ENCODE peak calls at places on chromosomes 11 and 22, in five cellular contexts. G is GM12878, W is H1, N is K562, U is HepG2. R is an unnamed sample.

GRCh38 chr11:2529636-2530035 is 84.8 kb downstream of the KCNQ1 start:
- DNase-seq in G (no peak), W (no peak), N (no peak), U (no peak), R (no peak)

GRCh38 chr22:40345271-40345670 is 1.0 kb upstream of the ADSL start:
- DNase-seq in G (no peak), W (no peak), N (no peak), U (no peak), R (no peak)

GRCh38 chr22:40111451-40111850 is 66.3 kb upstream of the TNRC6B start:
- DNase-seq in G (no peak), W (no peak), N (no peak), U (no peak), R (no peak)

GRCh38 chr22:27032121-27032761 is 374.9 kb downstream of the MIAT start:
- DNase-seq in G (no peak), W (peak; percentile 81), N (peak; percentile 5), U (no peak), R (peak; percentile 87)

GRCh38 chr22:18987765-18988164 is 51.7 kb upstream of the PRODH start:
- DNase-seq in G (no peak), W (peak; percentile 78), N (peak; percentile 92), U (peak; percentile 32), R (peak; percentile 87)

GRCh38 chr11:3008746-3009336 is 16.7 kb upstream of the NAP1L4 start:
- DNase-seq in G (no peak), W (no peak), N (no peak), U (no peak), R (no peak)

GRCh38 chr22:46776876-46777608 is 14.6 kb downstream of the TBC1D22A start:
- DNase-seq in G (no peak), W (no peak), N (no peak), U (no peak), R (no peak)

GRCh38 chr22:47120399-47120798 is 357.9 kb downstream of the TBC1D22A start:
- DNase-seq in G (no peak), W (no peak), N (no peak), U (no peak), R (no peak)

GRCh38 chr22:25650834-25651233 is 86.4 kb downstream of the GRK3 start:
- DNase-seq in G (peak; percentile 24), W (no peak), N (no peak), U (no peak), R (no peak)

GRCh38 chr11:16395601-16396000 is 39.3 kb upstream of the SOX6 start:
- DNase-seq in G (no peak), W (no peak), N (no peak), U (no peak), R (no peak)

GRCh38 chr11:36574486-36574885 is 6.7 kb downstream of the RAG1 start:
- DNase-seq in G (no peak), W (no peak), N (no peak), U (no peak), R (no peak)

GRCh38 chr22:44026066-44026629 is 2.0 kb downstream of the PARVB start:
- DNase-seq in G (no peak), W (no peak), N (no peak), U (no peak), R (no peak)

GRCh38 chr11:102513869-102514268 is 16.7 kb downstream of the MMP7 start:
- DNase-seq in G (no peak), W (no peak), N (no peak), U (no peak), R (no peak)

DNA sequence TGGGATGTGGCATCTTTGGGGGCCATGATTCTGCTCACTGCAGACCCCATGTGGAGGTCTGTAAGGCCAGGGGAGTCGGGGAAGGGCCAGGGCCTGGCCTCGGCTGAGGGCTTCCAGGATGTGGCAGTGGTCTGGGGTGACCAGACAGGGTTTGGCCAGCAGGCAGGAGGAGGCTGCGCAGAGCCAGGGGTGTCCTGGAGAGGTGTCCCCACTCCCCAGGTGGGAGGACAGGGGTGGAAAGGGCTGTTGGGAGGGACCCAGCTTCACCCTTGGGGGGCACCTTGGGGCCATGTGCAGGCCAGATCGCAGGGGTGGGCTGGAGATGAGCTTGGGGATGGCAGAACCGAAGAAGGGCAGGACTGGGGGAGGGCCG is 3.4 kb downstream of the PANX2 start:
- DNase-seq in G (no peak), W (no peak), N (no peak), U (no peak), R (no peak)
- TF ChIP-seq CREB1 in G (no peak), W (no peak), N (no peak), U (no peak), R (no peak)

DNA sequence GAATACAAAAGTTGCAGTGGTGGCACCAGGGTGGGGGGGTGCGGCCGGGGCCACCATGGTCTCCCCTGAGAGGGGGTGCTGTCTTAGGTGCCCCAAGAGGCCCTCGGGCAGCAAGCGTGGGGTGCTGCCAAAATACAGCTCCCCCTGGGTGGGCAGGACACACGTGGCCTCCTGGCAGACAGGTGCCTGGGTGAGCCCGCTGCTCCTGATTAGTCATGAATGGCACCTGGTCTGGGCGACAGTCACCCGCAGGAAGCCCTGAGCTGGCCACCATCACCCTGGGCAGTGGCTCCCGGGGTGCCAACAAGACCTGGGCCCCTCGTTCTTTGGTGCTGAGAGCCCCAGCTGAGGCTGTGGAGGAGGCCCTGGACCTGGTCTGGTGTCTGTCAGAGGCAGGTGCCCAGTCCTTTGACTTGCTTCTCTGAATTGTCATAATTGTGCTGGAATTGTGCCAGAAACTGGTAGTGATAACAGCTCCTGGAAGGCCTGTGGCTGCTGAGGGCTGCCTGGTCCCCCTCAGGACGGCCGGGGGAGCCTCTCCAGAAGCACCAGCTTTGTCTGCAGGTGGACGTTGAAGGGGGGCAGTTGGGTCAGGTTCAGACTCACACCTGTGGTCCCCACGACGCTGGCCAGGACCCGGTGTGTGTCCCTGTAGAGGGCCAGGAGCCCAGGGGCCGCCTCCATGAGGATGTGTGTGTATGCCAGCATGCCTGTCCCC is 14.8 kb downstream of the ALG12 start:
- DNase-seq in G (no peak), W (no peak), N (no peak), U (no peak), R (no peak)
- TF ChIP-seq EZH2 in G (no peak), W (no peak), N (no peak), U (no peak), R (no peak)

GRCh38 chr11:19474954-19475811 is 234.4 kb upstream of the E2F8 start:
- DNase-seq in G (peak; percentile 76), W (no peak), N (no peak), U (no peak), R (no peak)
- TF ChIP-seq CREB1 in G (peak; percentile 41), W (no peak), N (no peak), U (no peak), R (no peak)

GRCh38 chr11:134332782-134333181 is 994 bp downstream of the GLB1L2 start:
- DNase-seq in G (no peak), W (no peak), N (no peak), U (no peak), R (no peak)

GRCh38 chr11:134333312-134333711 is 1.5 kb downstream of the GLB1L2 start:
- DNase-seq in G (no peak), W (no peak), N (no peak), U (no peak), R (no peak)

GRCh38 chr11:134331565-134332188 is at the start of gene GLB1L2:
- DNase-seq in G (no peak), W (peak; percentile 86), N (peak; percentile 99), U (peak; percentile 35), R (peak; percentile 88)

GRCh38 chr11:134330611-134331564 is 900 bp upstream of the GLB1L2 start:
- DNase-seq in G (no peak), W (no peak), N (no peak), U (peak; percentile 15), R (peak; percentile 44)

DNA sequence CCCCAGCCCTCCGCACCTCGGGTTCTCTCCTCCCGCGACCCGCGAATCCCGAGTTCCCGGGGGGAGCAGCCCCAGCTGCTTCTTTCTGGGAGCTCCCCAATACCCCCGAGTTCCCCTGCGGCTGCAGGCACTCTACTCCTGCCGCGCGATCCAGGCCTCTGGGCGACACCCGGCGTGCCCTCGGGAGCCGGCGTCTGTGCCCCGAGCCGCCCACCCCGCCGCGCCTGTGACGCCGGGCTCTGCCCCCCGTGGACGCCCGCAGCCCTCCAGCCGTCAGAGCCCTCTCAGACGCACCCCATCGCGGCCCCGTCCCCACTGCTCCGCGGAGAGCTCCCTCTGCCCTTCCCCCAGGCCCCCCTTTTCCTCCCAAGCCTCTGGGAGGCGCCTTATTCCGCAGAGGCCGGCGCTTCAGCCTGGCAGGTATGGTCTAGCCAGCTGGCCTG is 422 bp downstream of the GLB1L2 start:
- DNase-seq in G (no peak), W (peak; percentile 70), N (peak; percentile 57), U (no peak), R (peak; percentile 75)
- TF ChIP-seq EZH2 in G (no peak), W (no peak), N (no peak), U (no peak), R (no peak)

DNA sequence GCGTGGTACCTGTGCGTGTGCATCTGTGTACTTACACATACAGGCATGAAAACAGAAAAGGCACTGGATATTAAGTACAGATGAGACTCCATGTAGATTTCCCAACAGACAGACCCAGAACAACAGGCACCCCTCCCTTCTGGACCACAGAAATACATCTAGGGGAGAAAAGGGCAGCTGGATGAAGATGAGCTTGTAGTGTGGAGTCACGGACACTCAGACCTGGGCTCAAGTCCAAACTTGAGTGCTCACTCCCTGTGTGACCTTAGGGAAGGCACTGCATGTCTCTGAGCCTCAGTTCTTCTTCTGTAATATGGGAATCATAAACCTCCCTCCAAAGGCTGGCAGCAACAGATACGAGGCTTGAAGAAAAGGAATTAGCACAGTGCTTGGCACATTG is 108.9 kb downstream of the GALNT18 start:
- DNase-seq in G (no peak), W (no peak), N (no peak), U (no peak), R (no peak)
- TF ChIP-seq CREB1 in G (no peak), W (no peak), N (no peak), U (no peak), R (no peak)

GRCh38 chr11:44309483-44310197 is at the start of gene ALX4:
- DNase-seq in G (no peak), W (peak; percentile 77), N (peak; percentile 64), U (no peak), R (peak; percentile 79)
- TF ChIP-seq EZH2 in G (no peak), W (peak; percentile 94), N (no peak), U (peak; percentile 84), R (peak; percentile 99)

DNA sequence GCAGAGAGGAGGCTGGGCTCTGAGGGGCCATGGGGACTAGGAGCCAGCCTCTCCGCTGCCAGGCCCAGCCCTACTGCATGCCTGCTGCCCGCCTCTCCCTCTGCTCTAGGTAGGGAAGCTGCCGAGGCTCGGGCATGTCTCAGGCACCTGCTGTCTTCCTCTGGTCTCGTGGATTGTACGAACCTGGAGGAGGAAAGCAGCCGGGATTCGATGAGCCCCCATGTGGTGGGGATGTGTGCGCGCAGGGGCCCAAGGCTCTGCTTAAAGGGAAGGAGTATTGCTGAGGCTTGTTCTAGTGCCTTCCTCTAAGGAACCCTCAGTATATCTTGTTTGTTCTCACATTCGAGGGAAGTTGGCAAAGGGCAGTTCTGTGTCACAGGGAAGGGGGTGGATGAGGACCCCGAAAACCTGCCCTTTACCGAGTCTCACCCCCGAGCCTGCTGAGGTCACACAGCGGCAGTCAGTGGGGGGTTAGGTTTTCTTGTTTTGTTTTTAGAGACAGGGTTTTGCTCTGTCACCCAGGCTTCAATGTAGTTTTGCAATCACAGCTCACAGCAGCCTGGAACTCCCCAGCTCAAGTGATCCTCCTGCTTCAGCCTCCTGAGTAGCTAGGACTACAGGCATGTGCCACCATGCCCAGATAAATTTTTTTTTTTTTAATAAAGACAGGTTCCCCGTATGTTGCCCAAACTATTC is 21.3 kb downstream of the DAGLA start:
- DNase-seq in G (no peak), W (peak; percentile 76), N (peak; percentile 44), U (peak; percentile 37), R (peak; percentile 91)
- TF ChIP-seq CREB1 in G (no peak), W (peak; percentile 17), N (no peak), U (no peak), R (no peak)

R was measured in GM23338.